ENCODE peak calls at places on chromosome 2, in seven cellular contexts. C is psoas muscle, R is heart left ventricle, E is brain microvascular endothelial cell, F is HCT116, I is NCI-H146, V is stromal cell of bone marrow. Y is an unnamed sample.

GRCh38 chr2:221399183-221399582 is 172.9 kb downstream of the EPHA4 start:
- DNase-seq in R (no peak), V (no peak), C (no peak), F (no peak), E (no peak), I (no peak), Y (no peak)

GRCh38 chr2:105790467-105791118 is 45.9 kb downstream of the NCK2 start:
- DNase-seq in I (no peak), E (no peak), C (peak), R (no peak), V (no peak), F (no peak), Y (no peak)

GRCh38 chr2:108538000-108538625 is 3.8 kb downstream of the LIMS1 start:
- DNase-seq in I (no peak), F (no peak), R (no peak), V (no peak), E (no peak), C (no peak), Y (no peak)

GRCh38 chr2:179861777-179862117 is 335 bp upstream of the ZNF385B start:
- DNase-seq in R (no peak), I (peak), V (no peak), F (no peak), C (no peak), E (no peak), Y (no peak)

GRCh38 chr2:237662671-237663093 is 35.3 kb downstream of the LRRFIP1 start:
- DNase-seq in V (peak), C (peak), R (peak), E (peak), F (peak), I (peak), Y (peak)

GRCh38 chr2:149129433-149129832 is 90.9 kb downstream of the LYPD6B start:
- DNase-seq in V (no peak), E (no peak), F (no peak), R (no peak), I (no peak), C (no peak), Y (no peak)

GRCh38 chr2:219571311-219572236 is at the start of gene OBSL1:
- DNase-seq in V (no peak), R (peak), I (peak), F (no peak), E (peak), C (peak), Y (peak)

GRCh38 chr2:216343221-216343985 is 28.9 kb downstream of the MARCHF4 start:
- DNase-seq in V (no peak), F (no peak), R (no peak), C (no peak), E (peak), I (no peak), Y (no peak)

GRCh38 chr2:199019898-199020507 is 437.7 kb downstream of the SATB2 start:
- DNase-seq in F (peak), E (peak), V (peak), R (no peak), C (no peak), I (peak), Y (peak)

GRCh38 chr2:56271275-56271674 is 87.5 kb downstream of the CCDC85A start:
- DNase-seq in C (no peak), E (no peak), I (no peak), R (no peak), V (no peak), F (no peak), Y (no peak)

GRCh38 chr2:174535083-174535482 is 48.3 kb upstream of the GPR155 start:
- DNase-seq in F (no peak), C (no peak), R (no peak), V (no peak), E (no peak), I (no peak), Y (no peak)

GRCh38 chr2:118202707-118203303 is 114.5 kb downstream of the INSIG2 start:
- DNase-seq in C (peak), V (no peak), E (peak), R (no peak), I (peak), F (no peak), Y (peak)

GRCh38 chr2:120344991-120345975 is 653 bp upstream of the INHBB start:
- DNase-seq in I (peak), R (no peak), F (no peak), V (no peak), C (peak), E (no peak), Y (peak)

GRCh38 chr2:55311444-55311870 is 42.4 kb upstream of the MTIF2 start:
- DNase-seq in V (peak), R (no peak), E (peak), I (no peak), C (no peak), F (no peak), Y (no peak)

GRCh38 chr2:37573818-37574388 is 97.5 kb downstream of the CDC42EP3 start:
- DNase-seq in I (peak), F (no peak), R (no peak), C (no peak), V (no peak), E (peak), Y (no peak)

GRCh38 chr2:43609304-43609883 is 13.6 kb upstream of the THADA start:
- DNase-seq in C (no peak), E (peak), I (peak), F (peak), R (no peak), V (peak), Y (peak)

GRCh38 chr2:180781276-180781675 is 199.1 kb upstream of the UBE2E3 start:
- DNase-seq in F (no peak), E (no peak), R (no peak), C (no peak), V (peak), I (peak), Y (peak)

GRCh38 chr2:383888-384287 is 96.0 kb upstream of the ALKAL2 start:
- DNase-seq in E (no peak), V (no peak), F (peak), I (no peak), R (no peak), C (no peak), Y (no peak)

GRCh38 chr2:230449901-230450467 is 34.0 kb downstream of the SP100 start:
- DNase-seq in I (no peak), R (no peak), V (no peak), C (no peak), E (no peak), F (no peak), Y (no peak)

GRCh38 chr2:213688129-213688528 is 403.9 kb downstream of the SPAG16 start:
- DNase-seq in F (no peak), V (no peak), R (no peak), I (no peak), E (no peak), C (no peak), Y (no peak)

GRCh38 chr2:241891315-241891987 is 21.9 kb downstream of the RTP5 start:
- DNase-seq in F (no peak), V (no peak), E (no peak), I (no peak), R (no peak), C (peak), Y (no peak)

GRCh38 chr2:232687382-232688160 is 9.6 kb upstream of the GIGYF2 start:
- DNase-seq in E (no peak), R (no peak), V (no peak), I (no peak), C (no peak), F (no peak), Y (no peak)

GRCh38 chr2:68961380-68961779 is 8.7 kb upstream of the GKN2 start:
- DNase-seq in C (no peak), R (no peak), V (no peak), E (no peak), I (peak), F (no peak), Y (no peak)

GRCh38 chr2:46335404-46335965 is 38.3 kb downstream of the EPAS1 start:
- DNase-seq in E (peak), C (no peak), F (no peak), R (peak), V (peak), I (no peak), Y (no peak)

GRCh38 chr2:11495844-11496271 is 29.9 kb upstream of the E2F6 start:
- DNase-seq in I (no peak), F (no peak), E (no peak), C (no peak), R (peak), V (no peak), Y (no peak)

GRCh38 chr2:17303054-17303453 is 215.2 kb downstream of the RAD51AP2 start:
- DNase-seq in C (no peak), E (peak), R (no peak), F (no peak), V (peak), I (no peak), Y (no peak)

GRCh38 chr2:84830095-84830494 is 50.8 kb downstream of the TRABD2A start:
- DNase-seq in R (peak), I (no peak), C (peak), F (no peak), E (no peak), V (no peak), Y (no peak)

GRCh38 chr2:234258562-234259141 is 208.2 kb downstream of the SPP2 start:
- DNase-seq in I (no peak), C (no peak), V (no peak), E (peak), F (no peak), R (no peak), Y (no peak)

GRCh38 chr2:231795525-231796327 is 9.5 kb downstream of the COPS7B start:
- DNase-seq in I (peak), E (peak), V (peak), F (peak), C (no peak), R (no peak), Y (peak)

Y was measured in NCI-H1417.